ENCODE peak calls at places on chromosomes 16 and 17, in six cellular contexts. F is coronary artery, B is AG10803, G is IMR-90, N is PC-3, O is brain microvascular endothelial cell. X is an unnamed sample.

GRCh38 chr17:29572691-29573557 is 4.4 kb downstream of the TP53I13 start:
- DNase-seq in O (no peak), G (peak; percentile 56), B (peak; percentile 53), N (no peak), F (peak; percentile 75), X (peak; percentile 34)

GRCh38 chr17:9512323-9513168 is 63.1 kb downstream of the STX8 start:
- DNase-seq in N (peak; percentile 71), B (peak; percentile 41), O (peak; percentile 79), G (peak; percentile 76), F (no peak), X (peak; percentile 86)

GRCh38 chr16:240559-240958 is 5.9 kb downstream of the FAM234A start:
- DNase-seq in O (no peak), N (no peak), B (no peak), F (no peak), G (no peak), X (no peak)

GRCh38 chr17:322006-322780 is 30.4 kb downstream of the RPH3AL start:
- DNase-seq in G (no peak), O (no peak), N (no peak), B (no peak), F (no peak), X (no peak)

GRCh38 chr17:67276075-67276474 is 31.1 kb upstream of the HELZ start:
- DNase-seq in G (no peak), B (no peak), F (no peak), N (peak; percentile 65), O (no peak), X (no peak)

GRCh38 chr16:27980919-27981670 is 82.4 kb downstream of the GSG1L start:
- DNase-seq in F (peak; percentile 65), B (no peak), O (no peak), G (no peak), N (no peak), X (no peak)

GRCh38 chr16:88554711-88555264 is 15.4 kb upstream of the ZC3H18 start:
- DNase-seq in O (no peak), F (no peak), G (no peak), B (no peak), N (no peak), X (no peak)

GRCh38 chr16:52573365-52574104 is 26.6 kb upstream of the TOX3 start:
- DNase-seq in G (no peak), B (no peak), O (no peak), F (no peak), N (no peak), X (no peak)

GRCh38 chr16:4116328-4117249 is at the start of gene ADCY9:
- DNase-seq in N (peak; percentile 66), G (peak; percentile 73), F (peak; percentile 81), B (peak; percentile 73), O (no peak), X (peak; percentile 46)

GRCh38 chr16:69112285-69113129 is 7.1 kb downstream of the HAS3 start:
- DNase-seq in B (peak; percentile 29), G (peak; percentile 25), O (peak; percentile 43), F (no peak), N (peak; percentile 38), X (no peak)

GRCh38 chr16:10971560-10971961 is 27.2 kb downstream of the CLEC16A start:
- DNase-seq in B (peak; percentile 95), N (peak; percentile 80), G (peak; percentile 92), O (peak; percentile 64), F (no peak), X (peak; percentile 89)

GRCh38 chr17:21161498-21162393 is 35.0 kb downstream of the DHRS7B start:
- DNase-seq in O (peak; percentile 16), B (peak; percentile 99), F (no peak), N (no peak), G (peak; percentile 69), X (peak; percentile 14)

GRCh38 chr17:62801553-62801952 is 6.6 kb downstream of the MARCHF10 start:
- DNase-seq in G (peak; percentile 36), B (no peak), F (no peak), N (no peak), O (no peak), X (no peak)

GRCh38 chr17:59492091-59492451 is 73.3 kb upstream of the DHX40 start:
- DNase-seq in N (peak; percentile 21), F (no peak), G (no peak), B (no peak), O (no peak), X (no peak)

GRCh38 chr17:8838551-8839095 is 28.9 kb downstream of the PIK3R6 start:
- DNase-seq in B (no peak), N (no peak), F (no peak), G (no peak), O (no peak), X (no peak)

GRCh38 chr16:56246051-56246817 is 54.9 kb downstream of the GNAO1 start:
- DNase-seq in G (peak; percentile 5), B (peak; percentile 10), F (no peak), N (peak; percentile 44), O (no peak), X (no peak)

GRCh38 chr16:11668590-11669379 is 530 bp downstream of the SNN start:
- DNase-seq in B (no peak), F (no peak), G (no peak), O (no peak), N (no peak), X (no peak)

DNA sequence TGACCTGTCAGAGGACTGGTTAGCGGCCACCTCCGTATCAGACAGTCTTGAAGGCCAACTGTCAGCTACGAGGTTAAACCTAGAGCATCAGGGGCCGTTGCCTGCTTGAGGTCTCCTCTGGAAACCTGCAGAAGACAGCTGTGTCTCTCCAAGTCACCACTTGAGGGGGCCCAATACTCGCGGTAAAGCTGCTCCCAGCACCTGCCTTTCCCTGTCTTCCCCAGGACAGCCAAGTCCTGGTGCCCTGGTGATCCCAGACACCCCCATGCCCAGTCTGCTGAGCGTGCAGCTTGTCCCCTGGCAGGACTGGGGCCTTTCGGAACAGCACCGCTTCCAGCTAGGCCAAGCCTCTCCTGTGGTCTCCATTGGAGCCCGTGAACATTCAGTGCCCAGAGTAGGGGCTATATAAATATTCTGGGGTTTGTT is 80.1 kb downstream of the DNAH17 start:
- DNase-seq in F (no peak), N (peak; percentile 91), G (peak; percentile 72), O (peak; percentile 73), B (peak; percentile 76), X (peak; percentile 71)
- TF ChIP-seq CTCF in F (peak; percentile 32), N (peak; percentile 92), G (peak; percentile 92), O (peak; percentile 90), B (peak; percentile 82), X (peak; percentile 79)

GRCh38 chr17:50546701-50547034 is 306 bp upstream of the SPATA20 start:
- DNase-seq in O (no peak), F (no peak), B (no peak), N (no peak), G (no peak), X (no peak)
- H3K4me3 ChIP-seq in O (peak overlapping the region; percentile 66), F (peak overlapping the region; percentile 87), B (peak overlapping the region; percentile 22), N (peak overlapping the region; percentile 72), G (no peak overlapping the region), X (no peak overlapping the region)

DNA sequence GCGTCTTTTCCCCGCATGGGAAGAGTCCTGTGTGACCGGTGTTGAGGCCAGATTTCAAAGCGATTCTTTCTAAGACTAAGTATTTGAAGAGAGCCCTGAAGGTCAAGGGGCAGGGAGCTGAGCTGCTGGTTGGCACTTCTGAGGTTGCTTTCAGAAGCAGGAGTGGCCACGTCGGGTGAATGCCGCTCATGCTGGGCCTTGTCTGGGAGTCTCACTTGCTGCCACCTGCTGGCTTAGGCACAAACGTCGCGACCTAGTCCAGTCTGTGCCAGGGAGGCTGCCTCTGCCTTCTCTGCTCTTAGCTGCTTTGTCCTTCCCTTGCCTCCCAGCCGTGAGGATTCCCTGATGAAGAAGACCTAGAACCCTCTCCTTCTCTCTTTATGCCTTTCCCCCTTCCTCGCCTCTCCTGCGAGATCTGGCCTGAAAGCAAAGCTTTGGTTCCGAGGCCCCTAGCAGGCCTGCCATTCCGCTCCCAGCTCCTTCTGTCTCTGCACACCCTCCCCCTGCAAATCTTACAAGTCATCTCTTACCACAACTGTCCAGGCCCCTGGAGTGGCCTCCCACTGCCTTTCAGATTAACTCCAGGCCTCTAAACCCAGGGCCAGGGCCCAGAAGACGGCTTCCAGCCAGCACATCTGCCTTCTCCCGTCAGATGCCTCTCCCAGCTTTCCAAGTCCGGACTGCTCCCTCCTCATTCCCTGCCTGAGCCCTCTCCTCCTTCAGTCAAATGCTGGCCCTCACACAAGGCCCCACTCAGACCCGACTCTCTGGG is 11.4 kb downstream of the CTNS start:
- DNase-seq in G (peak; percentile 55), F (no peak), B (peak; percentile 74), N (peak; percentile 58), O (peak; percentile 52), X (peak; percentile 48)
- TF ChIP-seq CTCF in G (peak; percentile 49), F (no peak), B (peak; percentile 67), N (peak; percentile 62), O (peak; percentile 79), X (peak; percentile 58)

GRCh38 chr17:77144227-77144626 is 3.5 kb downstream of the SEC14L1 start:
- DNase-seq in G (no peak), O (no peak), B (no peak), F (no peak), N (no peak), X (no peak)
- H3K4me3 ChIP-seq in G (no peak overlapping the region), O (no peak overlapping the region), B (no peak overlapping the region), F (no peak overlapping the region), N (no peak overlapping the region), X (no peak overlapping the region)

DNA sequence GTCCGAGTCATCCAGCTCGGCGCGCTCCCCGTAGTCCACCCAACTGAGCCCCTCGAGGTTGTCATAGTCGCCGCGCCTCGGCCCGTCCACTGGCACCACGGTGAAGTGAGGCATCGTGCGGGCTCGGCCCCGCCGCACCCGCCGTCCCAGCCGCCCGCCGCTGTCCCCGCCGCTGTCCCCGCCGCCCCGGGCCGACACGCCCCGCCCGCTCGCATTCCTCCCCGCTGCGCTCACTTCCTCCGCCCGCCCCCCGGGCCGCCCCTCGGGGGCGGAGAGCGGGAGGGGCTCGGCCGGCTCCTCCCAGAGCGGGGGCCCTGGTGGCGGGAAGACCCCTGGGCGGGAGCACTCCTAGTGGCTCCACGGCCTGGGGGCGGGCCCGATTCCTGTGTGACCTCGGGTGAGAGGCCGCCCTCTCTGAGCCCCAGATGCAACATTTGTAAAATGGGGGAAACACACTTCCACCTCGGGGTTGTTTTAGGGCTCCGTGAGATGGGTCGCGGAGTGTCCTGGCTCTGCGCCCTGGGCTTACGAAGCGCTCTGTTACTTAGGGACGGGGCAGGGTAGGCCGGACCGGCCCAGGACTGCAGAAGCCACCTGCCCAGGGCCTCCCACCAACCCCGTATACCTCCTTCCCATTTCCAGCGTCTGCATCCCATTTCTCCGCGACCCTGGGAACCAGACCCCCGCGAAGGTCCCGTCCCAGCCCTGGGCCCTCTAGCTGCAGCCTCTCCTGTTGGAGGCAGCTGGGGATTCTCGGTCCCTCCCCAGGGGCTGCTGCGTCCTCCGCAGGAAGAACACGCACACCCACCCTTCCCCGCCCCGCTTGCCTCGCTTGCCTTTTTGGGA is at the start of gene SLC12A4:
- DNase-seq in O (peak; percentile 39), F (peak; percentile 93), G (peak; percentile 65), B (peak; percentile 76), N (peak; percentile 76), X (peak; percentile 69)
- TF ChIP-seq CTCF in O (peak; percentile 1), F (no peak), G (no peak), B (no peak), N (no peak), X (no peak)